ENCODE peak calls at places on chromosomes 3 and 15, in four cellular contexts. R, J, I and O are unnamed samples.

GRCh38 chr3:126113733-126114132 is 29.8 kb upstream of the SLC41A3 start:
- DNase-seq in R (no peak), J (peak; percentile 48), I (no peak), O (no peak)

GRCh38 chr15:82056900-82057825 is 11.3 kb upstream of the MEX3B start:
- DNase-seq in R (no peak), J (no peak), I (no peak), O (no peak)

GRCh38 chr15:80611543-80612080 is 83.5 kb upstream of the ABHD17C start:
- DNase-seq in R (no peak), J (no peak), I (peak; percentile 40), O (no peak)

GRCh38 chr3:62365311-62366092 is 7.8 kb downstream of the FEZF2 start:
- DNase-seq in R (no peak), J (no peak), I (peak; percentile 46), O (no peak)

GRCh38 chr3:57815034-57815433 is 58.9 kb downstream of the SLMAP start:
- DNase-seq in R (no peak), J (no peak), I (no peak), O (no peak)

GRCh38 chr3:46490338-46491084 is 7.3 kb upstream of the RTP3 start:
- DNase-seq in R (no peak), J (no peak), I (peak; percentile 8), O (no peak)

GRCh38 chr15:51801391-51801835 is 28.0 kb upstream of the TMOD3 start:
- DNase-seq in R (peak; percentile 20), J (peak; percentile 34), I (no peak), O (no peak)

GRCh38 chr3:168157301-168157700 is 61.6 kb upstream of the GOLIM4 start:
- DNase-seq in R (no peak), J (peak; percentile 70), I (no peak), O (no peak)

GRCh38 chr15:88621789-88622604 is 857 bp downstream of the AEN start:
- DNase-seq in R (peak; percentile 76), J (no peak), I (no peak), O (no peak)

GRCh38 chr15:101306341-101307047 is 11.4 kb upstream of the SNRPA1 start:
- DNase-seq in R (no peak), J (no peak), I (peak; percentile 33), O (no peak)

GRCh38 chr3:14818804-14819500 is at the start of gene FGD5:
- DNase-seq in R (no peak), J (no peak), I (no peak), O (no peak)

GRCh38 chr3:25846282-25846681 is 56.4 kb downstream of the OXSM start:
- DNase-seq in R (no peak), J (no peak), I (no peak), O (no peak)

GRCh38 chr3:61530355-61530754 is 31.0 kb upstream of the PTPRG start:
- DNase-seq in R (peak; percentile 59), J (no peak), I (no peak), O (no peak)

GRCh38 chr3:20125912-20126311 is 60.1 kb downstream of the SGO1 start:
- DNase-seq in R (no peak), J (no peak), I (no peak), O (peak; percentile 71)

GRCh38 chr3:18335202-18335601 is 89.9 kb downstream of the SATB1 start:
- DNase-seq in R (no peak), J (no peak), I (no peak), O (no peak)

GRCh38 chr3:55180936-55181535 is 253.2 kb upstream of the LRTM1 start:
- DNase-seq in R (peak; percentile 11), J (peak; percentile 24), I (peak; percentile 50), O (no peak)

GRCh38 chr15:36472672-36473071 is 106.8 kb upstream of the CDIN1 start:
- DNase-seq in R (no peak), J (no peak), I (no peak), O (no peak)

GRCh38 chr15:47764666-47765065 is 47.4 kb downstream of the SEMA6D start:
- DNase-seq in R (no peak), J (no peak), I (no peak), O (no peak)

GRCh38 chr15:47766406-47766805 is 49.1 kb downstream of the SEMA6D start:
- DNase-seq in R (no peak), J (no peak), I (no peak), O (no peak)

GRCh38 chr15:47757331-47757730 is 40.0 kb downstream of the SEMA6D start:
- DNase-seq in R (no peak), J (no peak), I (no peak), O (no peak)

GRCh38 chr15:47756872-47757271 is 39.6 kb downstream of the SEMA6D start:
- DNase-seq in R (no peak), J (no peak), I (no peak), O (no peak)

DNA sequence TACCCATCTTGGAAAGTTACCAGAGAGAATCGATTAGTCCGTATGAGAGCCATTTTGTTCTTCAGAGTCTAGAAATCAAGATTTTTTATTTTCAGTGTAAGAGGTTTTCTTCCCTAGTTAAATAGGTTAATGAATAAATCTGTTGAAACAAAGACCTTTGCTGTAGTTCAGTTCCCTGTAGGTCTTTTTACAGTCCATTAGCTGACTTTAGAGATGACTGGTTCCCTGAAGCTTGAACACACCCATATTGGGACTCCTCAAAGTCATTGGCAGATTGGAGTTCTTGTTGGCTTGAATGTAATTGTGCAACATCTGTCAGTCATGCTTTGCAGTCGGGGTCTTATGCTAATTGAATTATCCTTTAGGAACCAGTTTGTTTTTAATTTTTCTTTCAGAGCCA is 45.3 kb downstream of the SEMA6D start:
- DNase-seq in R (no peak), J (no peak), I (no peak), O (no peak)
- TF ChIP-seq GABPA in R (no peak), J (no peak), I (no peak), O (no peak)

DNA sequence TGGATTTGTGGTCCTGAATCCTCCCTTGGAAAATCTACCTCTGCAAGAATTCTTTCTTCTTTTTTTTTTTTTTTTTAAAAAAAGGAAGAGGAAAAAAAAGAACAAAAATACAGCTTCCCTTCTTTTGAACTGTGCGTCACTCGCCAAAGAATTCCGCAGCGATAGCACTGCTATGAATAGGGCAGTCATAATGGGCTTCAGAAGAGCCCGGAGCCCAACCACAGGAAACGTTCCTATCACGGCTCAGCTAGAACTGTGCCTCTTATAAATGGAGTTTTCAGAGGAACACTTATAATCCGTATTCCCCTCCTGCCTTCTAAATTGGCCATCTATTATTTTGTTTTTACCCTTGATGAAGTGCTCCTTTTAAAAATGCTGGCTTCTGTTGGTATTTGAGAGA is 227.7 kb downstream of the ADAMTS17 start:
- DNase-seq in R (no peak), J (no peak), I (no peak), O (no peak)
- TF ChIP-seq CREB1 in R (no peak), J (no peak), I (no peak), O (no peak)

DNA sequence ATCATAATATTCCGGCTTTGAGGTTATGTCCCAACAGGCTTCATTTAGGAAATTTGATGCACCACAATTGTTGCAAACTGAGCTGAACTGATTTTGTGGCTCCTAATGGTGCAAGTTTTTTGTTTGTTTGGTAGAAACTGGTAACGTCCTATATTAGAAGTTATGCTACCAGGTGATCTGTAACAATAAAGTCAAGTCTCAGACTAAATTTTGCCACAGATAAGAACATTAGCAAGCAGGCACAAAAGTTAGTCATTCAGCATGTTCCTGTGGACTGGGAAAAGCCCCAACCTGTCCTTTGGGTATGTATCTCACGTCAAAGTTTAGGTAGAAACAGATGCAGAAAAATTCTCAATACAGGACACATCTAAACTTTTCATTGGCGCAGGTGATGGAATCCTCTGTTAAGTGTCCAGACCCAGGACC is 120.5 kb downstream of the ATG7 start:
- DNase-seq in R (no peak), J (no peak), I (no peak), O (no peak)
- TF ChIP-seq GABPA in R (no peak), J (no peak), I (no peak), O (no peak)

DNA sequence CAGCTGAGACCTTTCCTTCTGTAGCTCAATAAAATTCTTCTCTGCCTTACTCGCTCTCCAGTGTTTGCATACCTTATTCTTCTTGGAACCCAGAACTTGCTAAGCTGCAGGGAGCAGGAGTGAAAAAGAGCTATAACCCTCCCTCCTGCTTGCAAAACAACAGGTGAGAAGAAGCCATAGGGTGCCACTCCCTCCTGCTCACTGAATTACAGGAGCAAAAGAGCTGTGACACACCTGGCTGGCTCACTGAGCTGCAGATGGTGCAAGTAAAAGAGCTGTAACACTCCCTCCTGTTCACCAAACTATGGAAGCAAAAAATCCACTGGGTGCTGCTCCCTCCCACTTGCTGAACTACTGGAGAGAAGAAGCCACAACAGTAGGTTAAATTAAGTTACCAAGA is 44.2 kb upstream of the C2CD4B start:
- DNase-seq in R (no peak), J (no peak), I (no peak), O (no peak)
- TF ChIP-seq CREB1 in R (no peak), J (no peak), I (no peak), O (no peak)

GRCh38 chr3:42224658-42225421 is 41.1 kb downstream of the CCK start:
- DNase-seq in R (no peak), J (no peak), I (no peak), O (no peak)

GRCh38 chr3:42226470-42227425 is 39.2 kb downstream of the CCK start:
- DNase-seq in R (no peak), J (peak; percentile 32), I (no peak), O (no peak)

GRCh38 chr3:42224178-42224577 is 41.8 kb downstream of the CCK start:
- DNase-seq in R (no peak), J (no peak), I (no peak), O (no peak)

GRCh38 chr3:42222942-42223693 is 42.9 kb downstream of the CCK start:
- DNase-seq in R (no peak), J (no peak), I (no peak), O (no peak)

GRCh38 chr3:42225486-42226363 is 40.3 kb downstream of the CCK start:
- DNase-seq in R (no peak), J (no peak), I (no peak), O (no peak)
- TF ChIP-seq GABPA in R (no peak), J (no peak), I (no peak), O (no peak)

GRCh38 chr3:72247126-72247525 is 462.2 kb upstream of the PROK2 start:
- DNase-seq in R (no peak), J (no peak), I (no peak), O (no peak)
- TF ChIP-seq CREB1 in R (no peak), J (no peak), I (no peak), O (no peak)